ENCODE peak calls at places on chromosomes 7 and 10, in six cellular contexts. V is AG10803, U is sigmoid colon, B is AG04450, P is CD14-positive monocyte, Q is dorsolateral prefrontal cortex. I is an unnamed sample.

GRCh38 chr10:25280076-25280475 is 105.3 kb downstream of the GPR158 start:
- DNase-seq in V (no peak), U (no peak), B (no peak), P (no peak), Q (no peak), I (no peak)

GRCh38 chr7:50356212-50356944 is 51.9 kb downstream of the IKZF1 start:
- DNase-seq in V (no peak), U (peak), B (no peak), P (peak), Q (no peak), I (no peak)

GRCh38 chr10:61662794-61663259 is at the start of gene CABCOCO1:
- DNase-seq in V (peak), U (peak), B (no peak), P (no peak), Q (peak), I (peak)

GRCh38 chr10:78537018-78537417 is 503.4 kb downstream of the RPS24 start:
- DNase-seq in V (no peak), U (no peak), B (no peak), P (no peak), Q (no peak), I (no peak)

GRCh38 chr10:18334116-18334867 is 194.1 kb downstream of the CACNB2 start:
- DNase-seq in V (no peak), U (no peak), B (no peak), P (no peak), Q (no peak), I (no peak)

GRCh38 chr10:90530526-90530925 is 327.3 kb downstream of the HTR7 start:
- DNase-seq in V (no peak), U (no peak), B (no peak), P (no peak), Q (no peak), I (no peak)

GRCh38 chr7:155764432-155764798 is 47.8 kb downstream of the SHH start:
- DNase-seq in V (no peak), U (no peak), B (no peak), P (no peak), Q (no peak), I (no peak)

GRCh38 chr7:80632074-80632473 is 6.4 kb upstream of the CD36 start:
- DNase-seq in V (no peak), U (no peak), B (no peak), P (no peak), Q (no peak), I (no peak)

GRCh38 chr7:142384508-142384922 is 126.7 kb upstream of the PRSS58 start:
- DNase-seq in V (peak), U (no peak), B (no peak), P (peak), Q (no peak), I (no peak)

GRCh38 chr7:22660732-22661131 is 66.3 kb upstream of the IL6 start:
- DNase-seq in V (no peak), U (no peak), B (no peak), P (no peak), Q (no peak), I (no peak)
- TF ChIP-seq CTCF in V (no peak), U (no peak), B (no peak), P (peak), Q (no peak), I (peak)

GRCh38 chr10:114304566-114305421 is 65.7 kb downstream of the VWA2 start:
- DNase-seq in V (no peak), U (peak), B (no peak), P (no peak), Q (no peak), I (peak)
- TF ChIP-seq CTCF in V (peak), U (peak), B (peak), P (no peak), Q (peak), I (peak)

DNA sequence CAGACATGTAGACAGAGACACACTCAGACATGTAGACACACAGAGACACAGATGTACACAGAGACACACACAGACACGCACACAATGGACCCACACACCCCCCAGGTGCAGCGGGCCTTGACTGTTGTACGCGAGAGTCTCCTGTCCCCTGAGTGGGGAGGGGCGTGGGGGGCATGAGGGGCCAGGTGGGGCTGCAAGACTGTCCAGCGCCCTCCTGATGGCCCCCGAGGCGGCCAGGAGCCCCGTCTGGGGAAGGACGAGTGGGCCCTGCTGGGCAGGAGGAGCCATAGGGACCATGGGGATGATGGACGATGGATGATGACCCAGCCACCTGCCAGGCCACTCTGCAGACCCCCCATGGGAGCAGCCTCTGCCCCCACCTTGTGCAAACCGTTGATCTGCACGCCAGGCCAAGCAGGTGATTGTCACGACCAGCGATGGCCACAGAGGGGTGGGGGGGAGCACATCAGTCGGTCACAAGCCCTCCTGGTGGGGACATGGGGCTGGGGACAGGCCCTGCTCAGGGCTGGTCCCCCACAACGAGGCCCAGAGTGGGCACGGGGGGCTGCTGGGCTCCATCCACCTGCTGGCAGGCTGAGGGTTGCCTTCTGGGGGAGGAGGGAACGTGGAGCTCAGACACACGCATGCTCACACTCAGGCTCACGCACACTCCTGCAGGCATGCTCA is 11.6 kb downstream of the VENTX start:
- DNase-seq in V (no peak), U (no peak), B (no peak), P (no peak), Q (no peak), I (no peak)
- TF ChIP-seq CTCF in V (no peak), U (no peak), B (no peak), P (no peak), Q (no peak), I (no peak)

GRCh38 chr7:104548861-104549260 is 220.5 kb downstream of the LHFPL3 start:
- DNase-seq in V (no peak), U (no peak), B (no peak), P (no peak), Q (no peak), I (no peak)
- TF ChIP-seq CTCF in V (no peak), U (no peak), B (no peak), P (no peak), Q (no peak), I (peak)

GRCh38 chr10:89421018-89421476 is 6.7 kb downstream of the IFIT5 start:
- DNase-seq in V (no peak), U (no peak), B (no peak), P (no peak), Q (no peak), I (no peak)

GRCh38 chr10:89414879-89415821 is 782 bp downstream of the IFIT5 start:
- DNase-seq in V (peak), U (peak), B (no peak), P (no peak), Q (peak), I (no peak)

GRCh38 chr10:89416465-89416864 is 2.1 kb downstream of the IFIT5 start:
- DNase-seq in V (no peak), U (no peak), B (no peak), P (no peak), Q (no peak), I (no peak)

GRCh38 chr10:89414146-89414878 is at the start of gene IFIT5:
- DNase-seq in V (peak), U (peak), B (no peak), P (no peak), Q (peak), I (no peak)

GRCh38 chr10:89419548-89419947 is 5.2 kb downstream of the IFIT5 start:
- DNase-seq in V (peak), U (no peak), B (no peak), P (no peak), Q (no peak), I (no peak)
- TF ChIP-seq CTCF in V (peak), U (no peak), B (peak), P (peak), Q (peak), I (peak)

GRCh38 chr7:1369856-1370657 is 89.2 kb downstream of the MICALL2 start:
- DNase-seq in V (no peak), U (no peak), B (no peak), P (no peak), Q (no peak), I (peak)

GRCh38 chr7:1370738-1371137 is 88.5 kb downstream of the MICALL2 start:
- DNase-seq in V (no peak), U (no peak), B (no peak), P (no peak), Q (no peak), I (peak)

GRCh38 chr7:1368682-1369571 is 90.3 kb downstream of the MICALL2 start:
- DNase-seq in V (no peak), U (no peak), B (no peak), P (no peak), Q (no peak), I (peak)

GRCh38 chr7:1372671-1373379 is 86.4 kb downstream of the MICALL2 start:
- DNase-seq in V (no peak), U (no peak), B (no peak), P (no peak), Q (no peak), I (peak)

DNA sequence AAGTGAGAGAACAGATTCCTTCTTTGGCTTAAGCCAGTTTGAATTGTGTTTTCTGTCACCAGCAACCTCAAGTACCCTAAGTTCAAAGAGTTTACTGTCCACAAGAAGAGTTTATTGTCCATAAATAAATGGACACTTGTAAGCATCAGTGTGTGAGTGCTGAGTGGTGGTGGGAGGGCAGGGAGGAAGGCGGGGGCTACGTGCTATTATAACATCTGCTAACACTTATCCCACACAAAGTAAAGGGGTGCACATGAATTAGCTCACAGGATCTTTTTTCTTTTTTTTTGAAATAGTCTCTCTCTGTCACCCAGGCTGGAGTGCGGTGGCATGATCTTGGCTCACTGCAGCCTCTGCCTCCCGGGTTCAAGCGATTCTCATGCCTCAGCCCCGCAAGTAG is 87.2 kb downstream of the MICALL2 start:
- DNase-seq in V (no peak), U (no peak), B (no peak), P (no peak), Q (no peak), I (no peak)
- TF ChIP-seq CTCF in V (no peak), U (no peak), B (no peak), P (no peak), Q (no peak), I (no peak)

DNA sequence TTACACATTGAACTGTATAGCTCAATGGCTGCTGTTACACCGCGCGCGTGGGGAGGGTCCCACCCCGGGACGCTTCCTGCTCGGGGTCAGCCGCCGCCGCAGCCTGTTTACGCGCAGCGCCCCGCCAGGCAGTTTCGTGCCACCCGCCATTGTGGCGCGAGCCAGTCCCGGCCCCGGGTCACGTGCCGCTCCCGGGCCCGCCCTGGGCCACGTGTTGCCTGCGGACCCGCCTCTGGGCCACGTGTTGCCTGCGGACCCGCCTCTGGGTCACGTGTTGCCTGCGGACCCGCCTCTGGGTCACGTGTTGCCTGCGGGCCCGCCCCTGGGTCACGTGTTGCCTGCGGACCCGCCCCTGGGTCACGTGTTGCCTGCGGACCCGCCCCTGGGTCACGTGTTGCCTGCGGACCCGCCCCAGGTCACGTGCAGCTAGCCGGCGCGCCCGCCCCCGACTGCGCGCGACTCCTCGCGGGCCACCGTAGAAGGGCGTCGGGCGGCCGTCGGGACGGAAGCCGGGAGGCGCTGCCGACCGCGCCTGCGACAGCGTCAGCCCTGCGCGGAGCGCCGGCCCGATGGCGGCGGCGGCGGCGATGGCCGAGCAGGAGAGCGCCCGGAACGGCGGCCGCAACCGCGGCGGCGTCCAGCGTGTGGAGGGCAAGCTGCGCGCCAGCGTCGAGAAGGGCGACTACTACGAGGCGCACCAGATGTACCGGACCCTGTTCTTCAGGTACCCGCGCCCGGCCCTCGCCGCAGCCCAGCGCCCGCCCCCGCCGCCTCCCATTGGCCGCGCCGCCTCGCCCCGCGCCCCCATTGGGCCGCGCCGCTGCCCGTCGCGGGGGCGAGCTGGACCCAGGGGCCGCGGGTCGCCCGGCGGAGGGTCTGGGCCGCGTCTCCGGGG is at the start of gene GET4:
- DNase-seq in V (peak), U (peak), B (peak), P (peak), Q (peak), I (peak)
- TF ChIP-seq CTCF in V (no peak), U (no peak), B (peak), P (peak), Q (peak), I (peak)

GRCh38 chr10:116809528-116810500 is 39.5 kb upstream of the ENO4 start:
- DNase-seq in V (no peak), U (peak), B (no peak), P (no peak), Q (no peak), I (no peak)
- TF ChIP-seq CTCF in V (peak), U (no peak), B (peak), P (peak), Q (peak), I (peak)

I was measured in chondrocyte.